ENCODE peak calls at places on chromosome 13, in ten cellular contexts. J is NCI-H1417 treated with DMSO at 0.1 percent for 48 hours; L is fibroblast of mammary gland; V is NCI-H345; S is stimulated activated CD4-positive, alpha-beta T cell treated with anti-CD3 and anti-CD28 coated beads, Interleukin-15, amount 100 ng/mL, for 1 hour; P is H9; R is mucosa of gallbladder; Q is glutamatergic neuron; A is GM12878; H is NCI-H2107. B is an unnamed sample.

GRCh38 chr13:99214691-99215090 is 14.0 kb downstream of the UBAC2 start:
- DNase-seq in J (no peak), L (no peak), V (no peak), S (no peak), P (no peak), R (no peak), Q (no peak), A (no peak), H (no peak), B (no peak)

GRCh38 chr13:23462815-23463559 is 29.5 kb upstream of the SACS start:
- DNase-seq in J (no peak), L (no peak), V (no peak), S (no peak), P (no peak), R (no peak), Q (no peak), A (no peak), H (no peak), B (no peak)

GRCh38 chr13:37492741-37493514 is 105.6 kb downstream of the POSTN start:
- DNase-seq in J (no peak), L (peak; percentile 69), V (no peak), S (no peak), P (no peak), R (no peak), Q (no peak), A (no peak), H (no peak), B (no peak)

GRCh38 chr13:64538711-64539110 is 2691.4 kb downstream of the PCDH9 start:
- DNase-seq in J (no peak), L (no peak), V (no peak), S (no peak), P (no peak), R (no peak), Q (no peak), A (no peak), H (no peak), B (no peak)

GRCh38 chr13:50387124-50387581 is 371.9 kb downstream of the KCNRG start:
- DNase-seq in J (no peak), L (peak; percentile 41), V (no peak), S (no peak), P (peak; percentile 72), R (no peak), Q (peak; percentile 30), A (no peak), H (peak; percentile 47), B (peak; percentile 98)

GRCh38 chr13:90443268-90443667 is 904.2 kb upstream of the MIR17HG start:
- DNase-seq in J (no peak), L (no peak), V (no peak), S (no peak), P (no peak), R (no peak), Q (no peak), A (no peak), H (no peak), B (no peak)

GRCh38 chr13:29758591-29759114 is 91.8 kb downstream of the UBL3 start:
- DNase-seq in J (no peak), L (no peak), V (no peak), S (no peak), P (no peak), R (peak; percentile 31), Q (no peak), A (peak; percentile 74), H (no peak), B (no peak)

GRCh38 chr13:96772426-96772825 is 221.8 kb downstream of the OXGR1 start:
- DNase-seq in J (no peak), L (no peak), V (no peak), S (no peak), P (no peak), R (no peak), Q (no peak), A (no peak), H (no peak), B (no peak)

GRCh38 chr13:32125221-32125621 is 93.6 kb downstream of the FRY start:
- DNase-seq in J (no peak), L (peak; percentile 67), V (no peak), S (no peak), P (no peak), R (no peak), Q (no peak), A (no peak), H (no peak), B (no peak)

GRCh38 chr13:97360610-97361009 is 73.4 kb upstream of the RAP2A start:
- DNase-seq in J (no peak), L (no peak), V (no peak), S (no peak), P (no peak), R (no peak), Q (no peak), A (no peak), H (no peak), B (no peak)

GRCh38 chr13:28718186-28718537 is 608 bp downstream of the SLC46A3 start:
- DNase-seq in J (no peak), L (peak; percentile 51), V (no peak), S (no peak), P (no peak), R (no peak), Q (no peak), A (no peak), H (no peak), B (no peak)

GRCh38 chr13:89880201-89880600 is 1467.3 kb upstream of the MIR17HG start:
- DNase-seq in J (no peak), L (no peak), V (no peak), S (no peak), P (no peak), R (no peak), Q (no peak), A (no peak), H (no peak), B (no peak)

B was measured in NCI-H526 treated with DMSO at 0.1 percent for 48 hours.